ENCODE peak calls at places on chromosomes 5 and 9, in six cellular contexts. One of them, this sample, is unnamed.

GRCh38 chr5:123089572-123089970 is 530 bp downstream of the PRDM6 start:
- DNase-seq in IMR-90: peak
- DNase-seq in body of pancreas: no peak
- DNase-seq in colonic mucosa: no peak
- DNase-seq in cardiac muscle cell: peak
- DNase-seq in NB4: no peak
- DNase-seq in this sample: no peak

GRCh38 chr5:78530342-78531096 is 118.1 kb downstream of the LHFPL2 start:
- DNase-seq in cardiac muscle cell: peak
- DNase-seq in NB4: no peak
- DNase-seq in body of pancreas: no peak
- DNase-seq in colonic mucosa: no peak
- DNase-seq in IMR-90: peak
- DNase-seq in this sample: peak

GRCh38 chr5:40409600-40409999 is 270.1 kb upstream of the PTGER4 start:
- DNase-seq in NB4: peak
- DNase-seq in cardiac muscle cell: peak
- DNase-seq in colonic mucosa: no peak
- DNase-seq in IMR-90: no peak
- DNase-seq in body of pancreas: no peak
- DNase-seq in this sample: peak

GRCh38 chr5:115415143-115415491 is 118.7 kb upstream of the CCDC112 start:
- DNase-seq in NB4: no peak
- DNase-seq in IMR-90: peak
- DNase-seq in colonic mucosa: peak
- DNase-seq in body of pancreas: no peak
- DNase-seq in cardiac muscle cell: peak
- DNase-seq in this sample: peak

GRCh38 chr9:112548836-112549235 is 62.2 kb downstream of the KIAA1958 start:
- DNase-seq in body of pancreas: no peak
- DNase-seq in IMR-90: peak
- DNase-seq in cardiac muscle cell: no peak
- DNase-seq in NB4: no peak
- DNase-seq in colonic mucosa: no peak
- DNase-seq in this sample: no peak

GRCh38 chr5:67844937-67845336 is 370.6 kb upstream of the PIK3R1 start:
- DNase-seq in IMR-90: no peak
- DNase-seq in NB4: no peak
- DNase-seq in body of pancreas: no peak
- DNase-seq in cardiac muscle cell: no peak
- DNase-seq in colonic mucosa: no peak
- DNase-seq in this sample: no peak

GRCh38 chr5:133051117-133051546 is 681 bp upstream of the HSPA4 start:
- DNase-seq in NB4: no peak
- DNase-seq in body of pancreas: no peak
- DNase-seq in colonic mucosa: no peak
- DNase-seq in IMR-90: no peak
- DNase-seq in cardiac muscle cell: no peak
- DNase-seq in this sample: no peak

GRCh38 chr5:120252839-120253238 is 211.3 kb upstream of the PRR16 start:
- DNase-seq in NB4: peak
- DNase-seq in cardiac muscle cell: peak
- DNase-seq in IMR-90: peak
- DNase-seq in colonic mucosa: no peak
- DNase-seq in body of pancreas: no peak
- DNase-seq in this sample: no peak

GRCh38 chr9:93669116-93669957 is 93.0 kb downstream of the PHF2 start:
- DNase-seq in NB4: no peak
- DNase-seq in IMR-90: no peak
- DNase-seq in body of pancreas: peak
- DNase-seq in colonic mucosa: peak
- DNase-seq in cardiac muscle cell: no peak
- DNase-seq in this sample: no peak

GRCh38 chr5:140168371-140168770 is 6.6 kb upstream of the CYSTM1 start:
- DNase-seq in IMR-90: no peak
- DNase-seq in NB4: no peak
- DNase-seq in cardiac muscle cell: no peak
- DNase-seq in body of pancreas: no peak
- DNase-seq in colonic mucosa: no peak
- DNase-seq in this sample: no peak

GRCh38 chr9:108476574-108476973 is 379.2 kb downstream of the ACTL7B start:
- DNase-seq in NB4: no peak
- DNase-seq in IMR-90: peak
- DNase-seq in cardiac muscle cell: no peak
- DNase-seq in body of pancreas: no peak
- DNase-seq in colonic mucosa: no peak
- DNase-seq in this sample: no peak

GRCh38 chr9:125771037-125771436 is 23.9 kb downstream of the PBX3 start:
- DNase-seq in body of pancreas: no peak
- DNase-seq in cardiac muscle cell: no peak
- DNase-seq in NB4: no peak
- DNase-seq in IMR-90: no peak
- DNase-seq in colonic mucosa: no peak
- DNase-seq in this sample: no peak

GRCh38 chr5:21391506-21391905 is 1403.5 kb upstream of the CDH18 start:
- DNase-seq in body of pancreas: no peak
- DNase-seq in NB4: peak
- DNase-seq in colonic mucosa: no peak
- DNase-seq in IMR-90: peak
- DNase-seq in cardiac muscle cell: no peak
- DNase-seq in this sample: no peak

GRCh38 chr9:96156578-96156977 is 145.4 kb downstream of the HSD17B3 start:
- DNase-seq in NB4: no peak
- DNase-seq in IMR-90: no peak
- DNase-seq in body of pancreas: no peak
- DNase-seq in cardiac muscle cell: no peak
- DNase-seq in colonic mucosa: no peak
- DNase-seq in this sample: peak

GRCh38 chr9:87401681-87402080 is 96.0 kb upstream of the DAPK1 start:
- DNase-seq in colonic mucosa: no peak
- DNase-seq in body of pancreas: no peak
- DNase-seq in NB4: no peak
- DNase-seq in IMR-90: no peak
- DNase-seq in cardiac muscle cell: no peak
- DNase-seq in this sample: no peak

GRCh38 chr9:7910426-7911015 is 110.9 kb upstream of the DMAC1 start:
- DNase-seq in colonic mucosa: peak
- DNase-seq in NB4: no peak
- DNase-seq in cardiac muscle cell: no peak
- DNase-seq in body of pancreas: no peak
- DNase-seq in IMR-90: no peak
- DNase-seq in this sample: no peak

GRCh38 chr5:33330992-33331391 is 109.8 kb upstream of the TARS1 start:
- DNase-seq in NB4: no peak
- DNase-seq in colonic mucosa: no peak
- DNase-seq in IMR-90: no peak
- DNase-seq in body of pancreas: no peak
- DNase-seq in cardiac muscle cell: no peak
- DNase-seq in this sample: no peak

GRCh38 chr5:54944364-54944763 is 41.0 kb downstream of the ESM1 start:
- DNase-seq in IMR-90: peak
- DNase-seq in body of pancreas: peak
- DNase-seq in colonic mucosa: no peak
- DNase-seq in cardiac muscle cell: peak
- DNase-seq in NB4: peak
- DNase-seq in this sample: peak

GRCh38 chr5:179404321-179405053 is 59.2 kb upstream of the ADAMTS2 start:
- DNase-seq in colonic mucosa: peak
- DNase-seq in NB4: peak
- DNase-seq in IMR-90: peak
- DNase-seq in cardiac muscle cell: peak
- DNase-seq in body of pancreas: no peak
- DNase-seq in this sample: no peak

GRCh38 chr5:150879358-150879757 is 25.4 kb downstream of the ZNF300 start:
- DNase-seq in cardiac muscle cell: no peak
- DNase-seq in colonic mucosa: no peak
- DNase-seq in IMR-90: no peak
- DNase-seq in NB4: no peak
- DNase-seq in body of pancreas: no peak
- DNase-seq in this sample: no peak

GRCh38 chr9:214488-215448 is at the start of gene DOCK8:
- DNase-seq in body of pancreas: peak
- DNase-seq in IMR-90: no peak
- DNase-seq in cardiac muscle cell: peak
- DNase-seq in NB4: peak
- DNase-seq in colonic mucosa: peak
- DNase-seq in this sample: peak

GRCh38 chr5:150060471-150060870 is 25.9 kb downstream of the CSF1R start:
- DNase-seq in NB4: no peak
- DNase-seq in IMR-90: no peak
- DNase-seq in colonic mucosa: no peak
- DNase-seq in cardiac muscle cell: no peak
- DNase-seq in body of pancreas: no peak
- DNase-seq in this sample: no peak

GRCh38 chr5:45694255-45694834 is 1.8 kb downstream of the HCN1 start:
- DNase-seq in IMR-90: no peak
- DNase-seq in cardiac muscle cell: peak
- DNase-seq in NB4: peak
- DNase-seq in colonic mucosa: no peak
- DNase-seq in body of pancreas: no peak
- DNase-seq in this sample: no peak

GRCh38 chr9:114282507-114282906 is 40.4 kb upstream of the ORM1 start:
- DNase-seq in cardiac muscle cell: no peak
- DNase-seq in body of pancreas: no peak
- DNase-seq in colonic mucosa: no peak
- DNase-seq in NB4: no peak
- DNase-seq in IMR-90: no peak
- DNase-seq in this sample: no peak

GRCh38 chr9:104831681-104832080 is 67.8 kb downstream of the NIPSNAP3B start:
- DNase-seq in body of pancreas: no peak
- DNase-seq in cardiac muscle cell: no peak
- DNase-seq in colonic mucosa: no peak
- DNase-seq in NB4: no peak
- DNase-seq in IMR-90: peak
- DNase-seq in this sample: no peak

GRCh38 chr9:78783743-78784142 is 486.8 kb downstream of the PSAT1 start:
- DNase-seq in body of pancreas: no peak
- DNase-seq in NB4: peak
- DNase-seq in colonic mucosa: no peak
- DNase-seq in IMR-90: no peak
- DNase-seq in cardiac muscle cell: no peak
- DNase-seq in this sample: no peak

GRCh38 chr5:171521679-171522078 is 102.2 kb downstream of the FGF18 start:
- DNase-seq in IMR-90: no peak
- DNase-seq in body of pancreas: no peak
- DNase-seq in cardiac muscle cell: no peak
- DNase-seq in colonic mucosa: no peak
- DNase-seq in NB4: no peak
- DNase-seq in this sample: no peak

GRCh38 chr9:90141723-90142122 is 500.9 kb downstream of the DIRAS2 start:
- DNase-seq in cardiac muscle cell: peak
- DNase-seq in NB4: peak
- DNase-seq in colonic mucosa: no peak
- DNase-seq in IMR-90: peak
- DNase-seq in body of pancreas: no peak
- DNase-seq in this sample: peak

GRCh38 chr5:1522601-1523479 is 920 bp downstream of the LPCAT1 start:
- DNase-seq in body of pancreas: peak
- DNase-seq in cardiac muscle cell: no peak
- DNase-seq in IMR-90: no peak
- DNase-seq in colonic mucosa: peak
- DNase-seq in NB4: peak
- DNase-seq in this sample: no peak

GRCh38 chr5:82597437-82597836 is 319.3 kb upstream of the RPS23 start:
- DNase-seq in NB4: no peak
- DNase-seq in cardiac muscle cell: no peak
- DNase-seq in body of pancreas: no peak
- DNase-seq in colonic mucosa: no peak
- DNase-seq in IMR-90: no peak
- DNase-seq in this sample: no peak

GRCh38 chr9:129556576-129557191 is 64.2 kb downstream of the C9orf50 start:
- DNase-seq in NB4: no peak
- DNase-seq in body of pancreas: no peak
- DNase-seq in IMR-90: no peak
- DNase-seq in colonic mucosa: no peak
- DNase-seq in cardiac muscle cell: no peak
- DNase-seq in this sample: no peak
- TF ChIP-seq CTCF in NB4: no peak
- TF ChIP-seq CTCF in body of pancreas: no peak
- TF ChIP-seq CTCF in IMR-90: no peak
- TF ChIP-seq CTCF in colonic mucosa: no peak
- TF ChIP-seq CTCF in cardiac muscle cell: no peak
- TF ChIP-seq CTCF in this sample: no peak

GRCh38 chr5:36607838-36608783 is 1.7 kb downstream of the SLC1A3 start:
- DNase-seq in IMR-90: no peak
- DNase-seq in NB4: peak
- DNase-seq in cardiac muscle cell: peak
- DNase-seq in colonic mucosa: no peak
- DNase-seq in body of pancreas: no peak
- DNase-seq in this sample: no peak
- H3K4me3 ChIP-seq in IMR-90: no peak
- H3K4me3 ChIP-seq in NB4: no peak
- H3K4me3 ChIP-seq in cardiac muscle cell: peak
- H3K4me3 ChIP-seq in colonic mucosa: no peak
- H3K4me3 ChIP-seq in body of pancreas: no peak
- H3K4me3 ChIP-seq in this sample: no peak

GRCh38 chr9:14218253-14218652 is 95.7 kb downstream of the NFIB start:
- DNase-seq in NB4: no peak
- DNase-seq in IMR-90: no peak
- DNase-seq in colonic mucosa: no peak
- DNase-seq in cardiac muscle cell: no peak
- DNase-seq in body of pancreas: no peak
- DNase-seq in this sample: no peak
- TF ChIP-seq CTCF in NB4: no peak
- TF ChIP-seq CTCF in IMR-90: no peak
- TF ChIP-seq CTCF in colonic mucosa: no peak
- TF ChIP-seq CTCF in cardiac muscle cell: no peak
- TF ChIP-seq CTCF in body of pancreas: no peak
- TF ChIP-seq CTCF in this sample: no peak

GRCh38 chr9:110668528-110669167 is at the start of gene MUSK:
- DNase-seq in cardiac muscle cell: no peak
- DNase-seq in NB4: no peak
- DNase-seq in IMR-90: peak
- DNase-seq in colonic mucosa: no peak
- DNase-seq in body of pancreas: no peak
- DNase-seq in this sample: no peak
- H3K4me3 ChIP-seq in cardiac muscle cell: no peak
- H3K4me3 ChIP-seq in NB4: no peak
- H3K4me3 ChIP-seq in IMR-90: no peak
- H3K4me3 ChIP-seq in colonic mucosa: no peak
- H3K4me3 ChIP-seq in body of pancreas: no peak
- H3K4me3 ChIP-seq in this sample: no peak

DNA sequence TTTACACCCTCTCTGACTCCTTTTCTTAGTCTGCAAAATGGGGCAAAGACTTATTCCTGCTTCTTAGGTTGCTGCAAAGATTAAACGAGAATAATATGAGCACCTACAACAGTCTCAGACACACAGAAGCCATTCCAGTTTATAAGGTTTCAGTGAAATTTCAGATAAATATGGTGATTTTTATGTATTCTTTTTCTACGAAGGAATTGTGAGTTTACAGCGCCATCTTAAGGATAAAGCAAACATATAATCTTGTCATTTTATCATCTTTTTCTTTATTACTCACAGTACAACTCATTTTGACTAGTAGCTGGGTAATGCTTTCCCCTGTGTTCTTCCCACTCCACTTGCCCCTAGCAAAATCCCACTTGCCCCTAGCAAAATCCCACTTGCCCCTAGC is 29.2 kb upstream of the SMC5 start:
- DNase-seq in colonic mucosa: no peak
- DNase-seq in cardiac muscle cell: peak
- DNase-seq in NB4: peak
- DNase-seq in IMR-90: peak
- DNase-seq in body of pancreas: no peak
- DNase-seq in this sample: no peak
- TF ChIP-seq CTCF in colonic mucosa: no peak
- TF ChIP-seq CTCF in cardiac muscle cell: peak
- TF ChIP-seq CTCF in NB4: no peak
- TF ChIP-seq CTCF in IMR-90: peak
- TF ChIP-seq CTCF in body of pancreas: peak
- TF ChIP-seq CTCF in this sample: peak